ENCODE peak calls at places on chromosomes 4 and X, in ten cellular contexts. B, R, J, D, T, P, N, G, W and I are unnamed samples.

GRCh38 chr4:100929135-100929534 is 411.3 kb upstream of the EMCN start:
- DNase-seq in R (no peak), J (no peak), N (peak), T (no peak), D (no peak), B (no peak), W (no peak), P (no peak), G (no peak), I (no peak)

GRCh38 chr4:20432098-20432497 is 180.4 kb downstream of the SLIT2 start:
- DNase-seq in B (no peak), N (peak), D (no peak), R (no peak), T (peak), J (no peak), G (no peak), W (peak), P (no peak), I (no peak)

GRCh38 chrX:132023896-132024386 is 839 bp downstream of the STK26 start:
- DNase-seq in T (peak), J (peak), P (peak), W (no peak), D (no peak), R (no peak), G (peak), N (peak), B (no peak), I (no peak)

GRCh38 chrX:40476958-40477357 is 103.8 kb upstream of the ATP6AP2 start:
- DNase-seq in B (no peak), W (no peak), D (no peak), R (no peak), J (no peak), G (no peak), N (no peak), T (no peak), P (no peak), I (no peak)

GRCh38 chr4:186204611-186205144 is 13.3 kb downstream of the CYP4V2 start:
- DNase-seq in B (no peak), W (no peak), R (peak), D (no peak), J (no peak), P (no peak), G (no peak), N (no peak), T (no peak), I (no peak)

GRCh38 chrX:99301990-99302389 is 1108.1 kb downstream of the PCDH19 start:
- DNase-seq in W (no peak), J (peak), G (peak), T (no peak), B (no peak), P (peak), R (no peak), D (no peak), N (peak), I (no peak)

GRCh38 chr4:152369203-152369902 is 166.5 kb downstream of the FBXW7 start:
- DNase-seq in G (no peak), B (no peak), W (no peak), R (no peak), D (no peak), P (no peak), T (no peak), N (no peak), J (no peak), I (no peak)

GRCh38 chr4:142550955-142551354 is 295.1 kb downstream of the INPP4B start:
- DNase-seq in T (no peak), D (peak), N (no peak), J (no peak), W (no peak), B (no peak), G (no peak), R (no peak), P (no peak), I (no peak)

GRCh38 chrX:129629837-129630236 is 24.9 kb downstream of the APLN start:
- DNase-seq in P (no peak), T (no peak), D (no peak), G (no peak), B (no peak), R (no peak), N (no peak), W (no peak), J (no peak), I (no peak)
- TF ChIP-seq CTCF in P (no peak), T (no peak), D (no peak), G (no peak), B (no peak), R (no peak), N (no peak), W (no peak), J (no peak), I (no peak)

GRCh38 chr4:8013976-8014726 is 74.5 kb upstream of the AFAP1 start:
- DNase-seq in W (no peak), B (no peak), T (no peak), G (no peak), R (peak), N (no peak), P (no peak), D (no peak), J (no peak), I (no peak)

GRCh38 chr4:8016527-8016926 is 76.9 kb upstream of the AFAP1 start:
- DNase-seq in R (peak), D (no peak), P (no peak), W (no peak), T (no peak), N (no peak), B (no peak), J (no peak), G (no peak), I (no peak)

GRCh38 chr4:8019396-8020365 is 80.0 kb upstream of the AFAP1 start:
- DNase-seq in T (no peak), R (peak), J (no peak), B (no peak), N (no peak), P (no peak), D (no peak), W (no peak), G (peak), I (no peak)

GRCh38 chr4:8012517-8012916 is 72.9 kb upstream of the AFAP1 start:
- DNase-seq in D (no peak), T (no peak), G (no peak), B (no peak), N (no peak), R (no peak), P (no peak), W (no peak), J (no peak), I (no peak)

GRCh38 chr4:8015512-8015911 is 75.9 kb upstream of the AFAP1 start:
- DNase-seq in P (no peak), R (peak), B (no peak), T (peak), J (peak), N (peak), W (no peak), G (peak), D (no peak), I (peak)
- TF ChIP-seq CTCF in P (peak), R (peak), B (peak), T (no peak), J (peak), N (peak), W (peak), G (peak), D (peak), I (peak)

GRCh38 chrX:94937491-94937890 is 1263.5 kb downstream of the FAM133A start:
- DNase-seq in R (no peak), W (no peak), B (no peak), P (no peak), T (no peak), D (no peak), G (peak), J (no peak), N (no peak), I (no peak)

GRCh38 chrX:94936722-94937121 is 1262.7 kb downstream of the FAM133A start:
- DNase-seq in D (no peak), R (no peak), G (no peak), T (no peak), W (no peak), B (no peak), P (no peak), J (no peak), N (no peak), I (no peak)

GRCh38 chrX:94942603-94943002 is 1268.6 kb downstream of the FAM133A start:
- DNase-seq in T (no peak), R (peak), B (no peak), W (no peak), J (no peak), G (no peak), D (no peak), N (no peak), P (no peak), I (no peak)
- TF ChIP-seq CTCF in T (no peak), R (no peak), B (no peak), W (no peak), J (no peak), G (no peak), D (no peak), N (no peak), P (no peak), I (no peak)

DNA sequence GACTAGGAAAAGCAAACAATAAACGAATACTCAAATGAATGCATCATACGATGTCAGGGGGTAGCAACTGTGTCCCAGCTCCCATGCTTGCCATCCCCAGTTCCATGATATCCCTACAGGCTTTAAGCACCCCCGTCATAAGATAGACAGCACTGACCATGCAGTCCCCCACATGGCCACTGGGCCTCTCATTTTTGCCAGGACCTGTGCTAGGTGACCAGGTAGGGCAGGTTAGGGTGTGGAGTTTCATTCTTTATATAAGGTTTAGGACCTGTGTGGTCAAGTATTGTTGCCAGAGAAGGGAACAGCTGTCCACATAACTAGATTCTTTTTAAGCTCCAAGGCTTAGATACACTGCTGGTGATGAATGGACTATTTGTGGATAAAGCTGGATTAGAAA is 9.7 kb downstream of the PPEF2 start:
- DNase-seq in T (no peak), N (no peak), D (peak), G (no peak), P (no peak), J (peak), W (no peak), B (no peak), R (no peak), I (no peak)
- TF ChIP-seq CTCF in T (no peak), N (peak), D (peak), G (peak), P (peak), J (peak), W (peak), B (no peak), R (no peak), I (peak)

GRCh38 chrX:71909956-71910355 is 689 bp upstream of the NHSL2 start:
- DNase-seq in G (no peak), D (no peak), J (peak), R (no peak), T (no peak), P (no peak), N (peak), W (no peak), B (no peak), I (no peak)
- TF ChIP-seq CTCF in G (no peak), D (no peak), J (peak), R (peak), T (no peak), P (no peak), N (peak), W (no peak), B (no peak), I (peak)

GRCh38 chr4:128385683-128386304 is 98.2 kb upstream of the PGRMC2 start:
- DNase-seq in D (no peak), N (peak), G (peak), W (peak), P (peak), B (no peak), T (peak), R (no peak), J (peak), I (peak)
- TF ChIP-seq CTCF in D (peak), N (peak), G (peak), W (peak), P (peak), B (no peak), T (no peak), R (peak), J (peak), I (peak)

GRCh38 chr4:53026233-53026632 is 164.1 kb downstream of the RASL11B start:
- DNase-seq in D (no peak), J (no peak), W (no peak), R (no peak), T (no peak), P (no peak), G (no peak), B (no peak), N (no peak), I (no peak)
- TF ChIP-seq CTCF in D (no peak), J (no peak), W (no peak), R (no peak), T (no peak), P (no peak), G (no peak), B (no peak), N (no peak), I (no peak)